ENCODE peak calls at places on chromosomes 13 and 19, in four cellular contexts. Q is HL-60, E is K562, B is GM12878. M is an unnamed sample.

GRCh38 chr19:33374406-33374703 is 846 bp downstream of the CEBPG start:
- DNase-seq in Q (no peak), E (no peak), B (no peak), M (no peak)

GRCh38 chr19:44212865-44213346 is 574 bp downstream of the ZNF227 start:
- DNase-seq in Q (no peak), E (peak; percentile 18), B (no peak), M (no peak)

GRCh38 chr19:54462713-54463530 is 656 bp downstream of the LENG9 start:
- DNase-seq in Q (no peak), E (peak; percentile 34), B (no peak), M (no peak)

GRCh38 chr13:27960362-27961226 is 8.5 kb downstream of the CDX2 start:
- DNase-seq in Q (peak; percentile 50), E (peak; percentile 36), B (no peak), M (no peak)

GRCh38 chr13:20414475-20415287 is 111.0 kb downstream of the CRYL1 start:
- DNase-seq in Q (no peak), E (no peak), B (no peak), M (no peak)

GRCh38 chr13:24664726-24665409 is 15.3 kb upstream of the ATP12A start:
- DNase-seq in Q (no peak), E (no peak), B (no peak), M (no peak)

GRCh38 chr13:22061371-22061805 is 390.5 kb downstream of the FGF9 start:
- DNase-seq in Q (no peak), E (no peak), B (peak; percentile 51), M (no peak)

GRCh38 chr13:24039621-24040475 is 120.7 kb upstream of the SPATA13 start:
- DNase-seq in Q (no peak), E (no peak), B (peak; percentile 48), M (no peak)

GRCh38 chr13:34611678-34612077 is 330.4 kb upstream of the NBEA start:
- DNase-seq in Q (no peak), E (no peak), B (no peak), M (no peak)

GRCh38 chr13:46181799-46182490 is at the start of gene LCP1:
- DNase-seq in Q (peak; percentile 93), E (peak; percentile 51), B (peak; percentile 97), M (no peak)

GRCh38 chr13:66805657-66806056 is 424.5 kb downstream of the PCDH9 start:
- DNase-seq in Q (no peak), E (no peak), B (no peak), M (no peak)
- TF ChIP-seq SPI1 in Q (no peak), E (no peak), B (no peak), M (no peak)

GRCh38 chr19:30223866-30224688 is 148.1 kb upstream of the ZNF536 start:
- DNase-seq in Q (no peak), E (no peak), B (no peak), M (no peak)

GRCh38 chr19:30222993-30223865 is 149.0 kb upstream of the ZNF536 start:
- DNase-seq in Q (no peak), E (no peak), B (no peak), M (no peak)

GRCh38 chr19:30225615-30226463 is 146.3 kb upstream of the ZNF536 start:
- DNase-seq in Q (no peak), E (no peak), B (no peak), M (no peak)

GRCh38 chr19:30226464-30227070 is 145.6 kb upstream of the ZNF536 start:
- DNase-seq in Q (no peak), E (no peak), B (no peak), M (no peak)

GRCh38 chr19:30224689-30225606 is 147.2 kb upstream of the ZNF536 start:
- DNase-seq in Q (no peak), E (no peak), B (no peak), M (no peak)
- TF ChIP-seq SPI1 in Q (no peak), E (no peak), B (no peak), M (no peak)

DNA sequence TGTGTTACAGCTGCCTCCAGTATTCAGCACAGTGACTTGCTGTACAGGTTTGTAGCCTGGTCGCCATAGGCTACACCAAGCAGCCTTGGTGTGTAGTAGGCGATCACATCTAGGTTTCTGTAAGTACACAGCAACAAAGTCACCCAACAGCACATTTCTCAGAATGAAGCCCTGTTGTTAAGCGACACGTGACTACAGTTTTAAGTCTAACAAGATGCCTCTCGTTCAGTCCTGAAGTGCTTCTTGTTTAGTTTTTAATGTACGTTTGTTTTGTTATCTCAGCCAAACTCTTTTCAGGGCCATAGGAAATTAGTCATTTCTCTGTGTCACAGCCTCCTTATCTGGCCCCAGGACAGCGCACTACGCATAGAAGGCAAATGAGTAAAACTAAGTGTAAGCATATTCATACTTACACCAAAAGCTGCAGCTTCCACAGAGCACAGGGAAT is 50.0 kb upstream of the GPR183 start:
- DNase-seq in Q (no peak), E (peak; percentile 36), B (peak; percentile 61), M (no peak)
- TF ChIP-seq SPI1 in Q (no peak), E (no peak), B (no peak), M (no peak)

GRCh38 chr19:7445104-7445503 is 43.7 kb downstream of the PEX11G start:
- DNase-seq in Q (no peak), E (no peak), B (no peak), M (no peak)
- TF ChIP-seq SPI1 in Q (no peak), E (no peak), B (no peak), M (no peak)

DNA sequence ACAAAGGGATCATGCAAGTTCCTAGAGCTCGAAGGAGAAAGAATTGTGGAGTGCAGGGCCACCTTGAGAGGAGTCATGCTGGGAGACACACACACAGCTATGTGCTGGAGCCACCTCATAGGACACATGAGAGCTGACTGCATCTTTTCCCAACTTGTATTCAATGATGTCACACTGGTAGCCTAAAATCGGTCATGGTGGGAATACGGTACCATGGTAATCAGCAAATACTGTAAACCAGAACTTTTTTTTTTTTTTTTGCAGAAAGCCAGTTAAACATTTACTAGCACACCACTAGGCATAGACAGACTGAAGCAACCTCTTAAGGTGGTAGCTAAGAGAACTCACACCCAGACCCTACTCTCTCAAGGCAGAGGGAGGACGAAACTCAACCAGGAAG is 47.0 kb upstream of the INTS6 start:
- DNase-seq in Q (no peak), E (no peak), B (no peak), M (no peak)
- TF ChIP-seq SPI1 in Q (no peak), E (no peak), B (no peak), M (no peak)

DNA sequence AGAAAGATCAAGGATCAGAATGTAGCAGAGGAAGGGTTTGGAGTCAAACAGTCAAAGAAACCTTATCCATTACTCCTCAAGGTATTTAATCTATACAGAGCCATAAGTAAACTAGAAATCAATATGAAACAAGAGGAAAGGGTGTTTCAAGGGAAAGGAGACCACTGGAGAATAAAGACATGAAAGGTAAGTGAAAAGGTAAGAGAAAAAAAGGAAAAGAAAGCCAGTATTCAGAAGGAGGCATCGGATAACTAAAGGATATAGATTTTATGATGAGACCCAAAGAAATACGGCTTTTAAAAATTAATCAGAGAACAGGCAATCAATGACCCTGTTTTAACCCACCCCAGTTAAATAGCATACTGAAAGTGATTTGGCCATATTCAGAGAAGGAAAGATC is 438.7 kb upstream of the MIR17HG start:
- DNase-seq in Q (no peak), E (no peak), B (no peak), M (no peak)
- TF ChIP-seq SPI1 in Q (no peak), E (no peak), B (no peak), M (no peak)

GRCh38 chr13:35741657-35742056 is 265.2 kb upstream of the MAB21L1 start:
- DNase-seq in Q (no peak), E (no peak), B (no peak), M (no peak)

GRCh38 chr13:35744144-35744543 is 267.7 kb upstream of the MAB21L1 start:
- DNase-seq in Q (no peak), E (no peak), B (no peak), M (no peak)

GRCh38 chr13:35744566-35745203 is 268.2 kb upstream of the MAB21L1 start:
- DNase-seq in Q (no peak), E (no peak), B (no peak), M (no peak)

GRCh38 chr13:35743165-35743564 is 266.7 kb upstream of the MAB21L1 start:
- DNase-seq in Q (no peak), E (no peak), B (no peak), M (no peak)

DNA sequence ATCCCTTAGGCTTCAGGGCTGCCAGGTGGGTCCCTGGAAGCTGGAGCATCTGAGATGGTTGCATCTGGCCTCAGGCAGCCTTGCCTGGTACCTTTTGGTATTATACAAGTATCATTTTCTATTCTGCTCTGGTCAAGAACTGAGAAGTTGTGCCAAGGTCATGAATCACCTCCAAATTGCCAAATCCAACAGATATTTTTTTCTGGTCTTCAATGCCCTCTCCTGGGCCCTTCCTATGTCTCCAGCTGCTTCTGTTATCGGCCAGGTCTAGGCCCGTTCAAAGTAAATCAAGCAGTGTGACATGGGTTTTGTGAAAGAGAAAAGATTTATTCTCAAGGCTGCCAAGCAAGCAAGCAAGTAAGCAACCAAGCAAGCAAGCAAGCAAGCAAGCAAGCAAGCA is 271.1 kb upstream of the MAB21L1 start:
- DNase-seq in Q (no peak), E (no peak), B (no peak), M (no peak)
- TF ChIP-seq SPI1 in Q (no peak), E (no peak), B (no peak), M (no peak)

GRCh38 chr13:32911506-32911905 is 104.7 kb upstream of the KL start:
- DNase-seq in Q (peak; percentile 30), E (no peak), B (no peak), M (peak; percentile 35)
- TF ChIP-seq SPI1 in Q (no peak), E (no peak), B (no peak), M (no peak)

GRCh38 chr19:38661166-38661565 is 13.7 kb downstream of the ACTN4 start:
- DNase-seq in Q (no peak), E (no peak), B (no peak), M (no peak)

GRCh38 chr19:38657633-38658222 is 10.3 kb downstream of the ACTN4 start:
- DNase-seq in Q (no peak), E (no peak), B (no peak), M (no peak)

GRCh38 chr19:38656171-38656981 is 8.9 kb downstream of the ACTN4 start:
- DNase-seq in Q (no peak), E (no peak), B (no peak), M (no peak)

GRCh38 chr19:38660724-38661123 is 13.3 kb downstream of the ACTN4 start:
- DNase-seq in Q (no peak), E (no peak), B (no peak), M (no peak)

GRCh38 chr19:38658462-38659306 is 11.2 kb downstream of the ACTN4 start:
- DNase-seq in Q (no peak), E (no peak), B (no peak), M (no peak)
- TF ChIP-seq SPI1 in Q (no peak), E (no peak), B (no peak), M (no peak)